ENCODE peak calls at places on chromosomes 5 and 9, in eight cellular contexts. O is A172, Z is spleen, S is iPS-NIHi11, U is glutamatergic neuron, K is body of pancreas, I is fibroblast of mammary gland, D is PC-3. L is an unnamed sample.

GRCh38 chr9:91419222-91420191 is 4.1 kb downstream of the NFIL3 start:
- DNase-seq in O (peak; percentile 87), Z (no peak), S (no peak), U (no peak), K (peak; percentile 66), I (peak; percentile 98), D (peak; percentile 82), L (peak; percentile 90)

GRCh38 chr5:134026521-134027202 is 21.9 kb upstream of the VDAC1 start:
- DNase-seq in O (peak; percentile 77), Z (peak; percentile 70), S (peak; percentile 96), U (peak; percentile 45), K (peak; percentile 85), I (peak; percentile 72), D (peak; percentile 73), L (peak; percentile 72)

GRCh38 chr5:78467140-78467539 is 106.7 kb downstream of the SCAMP1 start:
- DNase-seq in O (no peak), Z (no peak), S (no peak), U (no peak), K (no peak), I (no peak), D (no peak), L (no peak)

GRCh38 chr9:74887041-74887980 is at the start of gene TRPM6:
- DNase-seq in O (peak; percentile 53), Z (peak; percentile 95), S (peak; percentile 61), U (peak; percentile 74), K (peak; percentile 89), I (peak; percentile 79), D (peak; percentile 24), L (peak; percentile 78)

GRCh38 chr9:129230302-129230701 is 52.2 kb upstream of the IER5L start:
- DNase-seq in O (no peak), Z (peak; percentile 39), S (no peak), U (no peak), K (no peak), I (no peak), D (no peak), L (no peak)

GRCh38 chr5:56340196-56340980 is 107.3 kb upstream of the ANKRD55 start:
- DNase-seq in O (no peak), Z (no peak), S (no peak), U (no peak), K (no peak), I (peak; percentile 29), D (no peak), L (peak; percentile 30)

GRCh38 chr9:33101104-33101951 is 24.9 kb upstream of the SMU1 start:
- DNase-seq in O (peak; percentile 57), Z (no peak), S (no peak), U (no peak), K (peak; percentile 24), I (peak; percentile 78), D (peak; percentile 78), L (peak; percentile 64)

GRCh38 chr5:1527533-1528205 is 3.9 kb upstream of the LPCAT1 start:
- DNase-seq in O (no peak), Z (no peak), S (no peak), U (no peak), K (no peak), I (no peak), D (no peak), L (no peak)

GRCh38 chr9:122780026-122780425 is 8.7 kb upstream of the OR5C1 start:
- DNase-seq in O (no peak), Z (no peak), S (no peak), U (no peak), K (no peak), I (no peak), D (peak; percentile 25), L (peak; percentile 34)

GRCh38 chr5:115532517-115532916 is 12.1 kb downstream of the FEM1C start:
- DNase-seq in O (no peak), Z (no peak), S (no peak), U (no peak), K (no peak), I (peak; percentile 28), D (peak; percentile 15), L (no peak)

GRCh38 chr5:132437604-132438275 is 52.8 kb downstream of the IRF1 start:
- DNase-seq in O (peak; percentile 69), Z (peak; percentile 93), S (peak; percentile 75), U (no peak), K (peak; percentile 48), I (peak; percentile 90), D (no peak), L (no peak)

GRCh38 chr9:70260007-70260443 is 1.2 kb downstream of the SMC5 start:
- DNase-seq in O (no peak), Z (peak; percentile 77), S (no peak), U (no peak), K (peak; percentile 41), I (peak; percentile 14), D (peak; percentile 4), L (peak; percentile 16)

GRCh38 chr9:104747245-104747564 is 278 bp upstream of the NIPSNAP3A start:
- DNase-seq in O (no peak), Z (no peak), S (no peak), U (no peak), K (no peak), I (no peak), D (peak; percentile 5), L (no peak)

GRCh38 chr9:127637322-127637847 is 25.3 kb downstream of the STXBP1 start:
- DNase-seq in O (peak; percentile 58), Z (no peak), S (no peak), U (no peak), K (peak; percentile 19), I (peak; percentile 93), D (peak; percentile 55), L (peak; percentile 90)

GRCh38 chr9:137250329-137251193 is 525 bp upstream of the STPG3 start:
- DNase-seq in O (no peak), Z (no peak), S (no peak), U (no peak), K (peak; percentile 47), I (no peak), D (no peak), L (no peak)

GRCh38 chr9:136313111-136314055 is 9.5 kb upstream of the CCDC187 start:
- DNase-seq in O (no peak), Z (no peak), S (no peak), U (no peak), K (no peak), I (no peak), D (no peak), L (no peak)

GRCh38 chr5:154072782-154073171 is 34.0 kb downstream of the MFAP3 start:
- DNase-seq in O (no peak), Z (no peak), S (no peak), U (no peak), K (no peak), I (no peak), D (no peak), L (no peak)

GRCh38 chr5:756865-757345 is 27.6 kb downstream of the ZDHHC11B start:
- DNase-seq in O (no peak), Z (no peak), S (no peak), U (no peak), K (peak; percentile 25), I (no peak), D (no peak), L (no peak)

GRCh38 chr5:36889264-36889663 is 12.7 kb downstream of the NIPBL start:
- DNase-seq in O (no peak), Z (no peak), S (no peak), U (no peak), K (no peak), I (no peak), D (no peak), L (no peak)

GRCh38 chr5:134289509-134290113 is 63.7 kb upstream of the PPP2CA start:
- DNase-seq in O (peak; percentile 72), Z (no peak), S (peak; percentile 75), U (peak; percentile 35), K (peak; percentile 51), I (peak; percentile 85), D (peak; percentile 75), L (peak; percentile 52)

GRCh38 chr9:3238241-3238640 is 287.6 kb downstream of the RFX3 start:
- DNase-seq in O (no peak), Z (no peak), S (no peak), U (no peak), K (no peak), I (peak; percentile 22), D (no peak), L (no peak)

GRCh38 chr9:105119166-105119565 is 125.3 kb upstream of the SLC44A1 start:
- DNase-seq in O (no peak), Z (no peak), S (no peak), U (no peak), K (no peak), I (no peak), D (no peak), L (no peak)

GRCh38 chr5:73135429-73136276 is 15.3 kb downstream of the TMEM171 start:
- DNase-seq in O (peak; percentile 71), Z (no peak), S (peak; percentile 48), U (no peak), K (peak; percentile 35), I (peak; percentile 58), D (peak; percentile 35), L (peak; percentile 27)

GRCh38 chr5:78803386-78803785 is 154.8 kb upstream of the LHFPL2 start:
- DNase-seq in O (no peak), Z (no peak), S (no peak), U (peak; percentile 41), K (peak; percentile 42), I (peak; percentile 85), D (no peak), L (no peak)

GRCh38 chr5:91381774-91382492 is 1.2 kb downstream of the ARRDC3 start:
- DNase-seq in O (peak; percentile 82), Z (peak; percentile 91), S (peak; percentile 41), U (peak; percentile 74), K (peak; percentile 87), I (peak; percentile 89), D (peak; percentile 81), L (peak; percentile 82)

GRCh38 chr5:152393420-152393819 is 11.7 kb downstream of the NMUR2 start:
- DNase-seq in O (no peak), Z (no peak), S (no peak), U (no peak), K (no peak), I (no peak), D (no peak), L (no peak)